ENCODE peak calls at places on chromosomes 2 and 18, in eight cellular contexts. R is H1, I is body of pancreas, L is K562, Y is uterus, K is sigmoid colon, T is esophagus squamous epithelium, Q is A549. U is an unnamed sample.
A peak's percentile ranks its signal among the peaks of the same experiment; 100 is the strongest.

GRCh38 chr2:133139847-133140533 is 428.3 kb downstream of the NCKAP5 start:
- DNase-seq in I (no peak), K (no peak), Y (no peak), Q (no peak), R (no peak), L (no peak), T (no peak), U (no peak)

GRCh38 chr2:121335294-121336290 is 50.6 kb upstream of the TFCP2L1 start:
- DNase-seq in R (peak; percentile 59), K (peak; percentile 57), I (peak; percentile 75), Y (no peak), Q (no peak), T (no peak), L (peak; percentile 14), U (no peak)

GRCh38 chr2:16272038-16272788 is 331.9 kb downstream of the MYCN start:
- DNase-seq in K (no peak), I (no peak), T (no peak), R (no peak), Q (no peak), L (no peak), Y (no peak), U (no peak)

GRCh38 chr2:170298115-170298514 is 120.2 kb downstream of the MYO3B start:
- DNase-seq in I (no peak), Q (no peak), L (no peak), R (no peak), K (no peak), T (no peak), Y (no peak), U (no peak)

GRCh38 chr2:197293252-197294007 is 17.1 kb downstream of the ANKRD44 start:
- DNase-seq in Y (no peak), T (no peak), I (no peak), Q (no peak), K (no peak), L (no peak), R (no peak), U (no peak)

GRCh38 chr2:32357545-32358482 is 991 bp downstream of the BIRC6 start:
- DNase-seq in R (peak; percentile 71), Y (peak; percentile 39), I (peak; percentile 55), K (peak; percentile 74), L (peak; percentile 59), T (no peak), Q (peak; percentile 56), U (peak; percentile 39)

GRCh38 chr2:33134086-33134763 is 187.5 kb downstream of the LTBP1 start:
- DNase-seq in L (peak; percentile 19), R (no peak), K (peak; percentile 85), Q (peak; percentile 72), I (peak; percentile 25), T (no peak), Y (peak; percentile 72), U (peak; percentile 51)

GRCh38 chr2:99940963-99941362 is 201.4 kb downstream of the AFF3 start:
- DNase-seq in I (no peak), Y (no peak), K (no peak), Q (no peak), T (no peak), R (no peak), L (no peak), U (peak; percentile 33)

GRCh38 chr2:172207916-172208315 is 105.2 kb upstream of the DLX2 start:
- DNase-seq in L (no peak), Q (no peak), T (no peak), K (no peak), I (no peak), R (no peak), Y (no peak), U (no peak)

GRCh38 chr2:122055541-122055940 is 300.1 kb downstream of the TSN start:
- DNase-seq in L (no peak), R (no peak), I (no peak), Q (no peak), Y (no peak), K (no peak), T (no peak), U (no peak)

GRCh38 chr2:180980943-180981898 is 816 bp downstream of the UBE2E3 start:
- DNase-seq in L (peak; percentile 42), K (peak; percentile 59), Y (no peak), I (peak; percentile 44), T (no peak), R (no peak), Q (peak; percentile 18), U (peak; percentile 12)

GRCh38 chr2:233810385-233810784 is 32.3 kb downstream of the MROH2A start:
- DNase-seq in L (no peak), R (no peak), I (no peak), Q (no peak), K (no peak), Y (no peak), T (no peak), U (no peak)

GRCh38 chr18:12599543-12599942 is 58.4 kb downstream of the SPIRE1 start:
- DNase-seq in Q (no peak), T (no peak), K (no peak), R (no peak), I (no peak), L (no peak), Y (no peak), U (no peak)

GRCh38 chr2:33477473-33478468 is 1.3 kb downstream of the RASGRP3 start:
- DNase-seq in Q (no peak), L (peak; percentile 68), R (no peak), T (no peak), I (peak; percentile 62), K (peak; percentile 73), Y (no peak), U (no peak)

DNA sequence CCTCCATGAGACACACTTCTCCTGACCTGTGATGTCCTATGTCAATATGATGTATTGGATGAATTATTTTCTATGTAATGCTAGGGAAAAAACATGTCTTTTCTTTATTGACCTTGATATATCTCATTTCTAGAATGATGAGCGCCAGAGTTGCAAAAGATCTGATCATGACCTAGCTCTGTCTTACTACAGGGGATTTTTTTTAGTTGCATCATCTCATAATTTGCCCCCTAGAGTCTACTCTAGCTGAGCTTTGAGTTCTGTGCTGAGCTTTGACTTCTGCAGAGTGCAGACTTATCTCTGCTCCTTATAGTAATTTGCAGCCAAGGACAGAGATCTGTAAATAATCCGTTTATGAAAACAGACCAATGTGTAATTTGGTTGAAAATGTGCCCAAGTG is 859.9 kb downstream of the TRIB2 start:
- DNase-seq in R (no peak), Q (no peak), K (no peak), L (no peak), T (no peak), I (no peak), Y (no peak), U (no peak)
- TF ChIP-seq POLR2A in R (no peak), Q (no peak), K (no peak), L (no peak), T (no peak), I (no peak), Y (no peak), U (no peak)

GRCh38 chr2:71728036-71728435 is 274.7 kb downstream of the DYSF start:
- DNase-seq in T (no peak), Y (no peak), I (no peak), L (no peak), R (no peak), K (no peak), Q (no peak), U (no peak)

GRCh38 chr2:71730785-71731383 is 277.5 kb downstream of the DYSF start:
- DNase-seq in T (no peak), R (no peak), Y (no peak), K (no peak), L (no peak), I (no peak), Q (no peak), U (no peak)

GRCh38 chr2:71724793-71725192 is 271.4 kb downstream of the DYSF start:
- DNase-seq in L (no peak), T (no peak), Y (no peak), I (no peak), K (no peak), R (no peak), Q (no peak), U (no peak)

GRCh38 chr2:71725836-71726235 is 272.5 kb downstream of the DYSF start:
- DNase-seq in Y (no peak), I (no peak), Q (no peak), K (peak; percentile 8), L (no peak), R (no peak), T (no peak), U (no peak)

GRCh38 chr2:71727562-71727961 is 274.2 kb downstream of the DYSF start:
- DNase-seq in L (no peak), K (peak; percentile 1), Q (no peak), R (no peak), Y (no peak), T (no peak), I (no peak), U (no peak)
- TF ChIP-seq POLR2A in L (no peak), K (no peak), Q (no peak), R (no peak), Y (no peak), T (no peak), I (no peak), U (no peak)

DNA sequence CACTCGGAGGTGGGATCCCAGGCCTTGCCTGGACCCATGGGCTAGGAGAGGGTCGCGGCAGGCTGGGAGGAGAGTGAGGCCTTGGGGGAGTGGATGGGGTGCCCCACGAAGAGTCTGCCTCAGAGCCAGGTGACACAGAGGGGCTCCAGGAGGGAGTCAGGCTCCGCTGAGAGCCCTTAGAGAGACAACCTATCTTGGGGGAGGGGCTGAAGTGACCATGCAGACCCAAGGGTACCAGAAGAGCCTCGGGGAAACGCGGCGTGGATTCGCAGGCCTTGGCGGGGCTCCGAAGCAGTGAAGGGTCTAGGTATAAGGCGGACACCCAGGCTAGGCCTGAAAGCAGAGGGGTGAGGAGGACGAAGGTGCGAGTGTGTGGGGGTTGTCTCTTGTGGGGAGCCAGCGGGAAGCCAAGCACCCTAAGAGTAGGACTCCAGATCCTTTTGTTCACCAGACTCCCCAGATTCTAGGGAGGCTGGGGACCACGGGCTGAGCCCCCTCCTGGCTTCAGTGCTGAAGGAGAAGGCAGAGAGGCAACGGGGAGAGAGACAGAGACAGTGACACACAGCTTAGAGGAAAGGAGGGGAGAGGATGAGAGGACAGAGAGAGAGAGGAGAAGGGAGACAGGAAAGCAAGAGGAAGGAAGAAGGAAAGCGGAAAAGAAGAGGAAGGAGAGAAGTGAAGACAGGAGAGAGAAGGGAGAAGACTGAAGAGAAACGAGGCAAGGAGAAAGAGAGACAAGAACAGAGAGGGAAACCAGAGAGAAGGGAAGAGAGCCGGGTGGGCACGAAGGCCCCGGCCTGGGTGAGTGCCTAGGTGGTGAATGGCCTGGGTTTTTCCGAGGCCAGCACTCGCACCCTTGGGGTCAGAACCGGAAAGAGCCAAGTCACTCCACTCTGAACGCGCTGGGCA is 1.1 kb upstream of the HOXD11 start:
- DNase-seq in L (no peak), I (no peak), Q (no peak), T (no peak), K (peak; percentile 66), R (peak; percentile 62), Y (peak; percentile 50), U (no peak)
- TF ChIP-seq POLR2A in L (no peak), I (no peak), Q (no peak), T (no peak), K (no peak), R (no peak), Y (no peak), U (no peak)

GRCh38 chr2:11154460-11155325 is 574 bp upstream of the SLC66A3 start:
- DNase-seq in I (peak; percentile 99), T (peak; percentile 85), R (peak; percentile 96), K (peak; percentile 99), Y (peak; percentile 99), Q (peak; percentile 97), L (peak; percentile 96), U (peak; percentile 98)
- TF ChIP-seq POLR2A in I (no peak), T (no peak), R (no peak), K (peak; percentile 46), Y (peak; percentile 12), Q (peak; percentile 78), L (peak; percentile 72), U (peak; percentile 48)

GRCh38 chr2:159177357-159177756 is 109.1 kb downstream of the WDSUB1 start:
- DNase-seq in I (no peak), Y (no peak), T (no peak), R (no peak), Q (no peak), K (no peak), L (no peak), U (no peak)
- TF ChIP-seq POLR2A in I (no peak), Y (no peak), T (no peak), R (no peak), Q (no peak), K (no peak), L (no peak), U (no peak)

U was measured in H54.